ENCODE peak calls at places on chromosomes 6 and 20, in six cellular contexts. M, N, B, O, D and K are unnamed samples.

GRCh38 chr6:84546427-84546914 is 217.9 kb downstream of the TBX18 start:
- DNase-seq in M (no peak), N (no peak), B (no peak), O (no peak), D (no peak), K (no peak)

GRCh38 chr20:17635846-17636245 is 46.2 kb downstream of the RRBP1 start:
- DNase-seq in M (no peak), N (no peak), B (no peak), O (peak; percentile 25), D (no peak), K (peak; percentile 83)

GRCh38 chr6:112296122-112296521 is 41.8 kb upstream of the LAMA4 start:
- DNase-seq in M (no peak), N (no peak), B (peak; percentile 35), O (peak; percentile 67), D (no peak), K (no peak)

GRCh38 chr20:7883309-7883708 is 56.9 kb downstream of the HAO1 start:
- DNase-seq in M (no peak), N (no peak), B (no peak), O (no peak), D (no peak), K (no peak)

GRCh38 chr6:72617721-72618120 is 4.1 kb upstream of the KCNQ5 start:
- DNase-seq in M (no peak), N (no peak), B (no peak), O (no peak), D (no peak), K (no peak)

GRCh38 chr6:98636941-98637340 is 197.4 kb upstream of the POU3F2 start:
- DNase-seq in M (no peak), N (no peak), B (no peak), O (no peak), D (no peak), K (no peak)

GRCh38 chr6:142926494-142927273 is 18.3 kb downstream of the HIVEP2 start:
- DNase-seq in M (peak; percentile 92), N (peak; percentile 93), B (peak; percentile 74), O (peak; percentile 90), D (peak; percentile 83), K (peak; percentile 89)

GRCh38 chr6:125546827-125547226 is 202.6 kb upstream of the HEY2 start:
- DNase-seq in M (no peak), N (no peak), B (peak; percentile 26), O (peak; percentile 1), D (peak; percentile 33), K (no peak)

GRCh38 chr6:22079788-22080187 is 217.0 kb downstream of the PRL start:
- DNase-seq in M (no peak), N (no peak), B (no peak), O (peak; percentile 78), D (no peak), K (no peak)

GRCh38 chr6:102075539-102075938 is 682.0 kb downstream of the GRIK2 start:
- DNase-seq in M (no peak), N (no peak), B (peak; percentile 40), O (peak; percentile 19), D (no peak), K (no peak)

DNA sequence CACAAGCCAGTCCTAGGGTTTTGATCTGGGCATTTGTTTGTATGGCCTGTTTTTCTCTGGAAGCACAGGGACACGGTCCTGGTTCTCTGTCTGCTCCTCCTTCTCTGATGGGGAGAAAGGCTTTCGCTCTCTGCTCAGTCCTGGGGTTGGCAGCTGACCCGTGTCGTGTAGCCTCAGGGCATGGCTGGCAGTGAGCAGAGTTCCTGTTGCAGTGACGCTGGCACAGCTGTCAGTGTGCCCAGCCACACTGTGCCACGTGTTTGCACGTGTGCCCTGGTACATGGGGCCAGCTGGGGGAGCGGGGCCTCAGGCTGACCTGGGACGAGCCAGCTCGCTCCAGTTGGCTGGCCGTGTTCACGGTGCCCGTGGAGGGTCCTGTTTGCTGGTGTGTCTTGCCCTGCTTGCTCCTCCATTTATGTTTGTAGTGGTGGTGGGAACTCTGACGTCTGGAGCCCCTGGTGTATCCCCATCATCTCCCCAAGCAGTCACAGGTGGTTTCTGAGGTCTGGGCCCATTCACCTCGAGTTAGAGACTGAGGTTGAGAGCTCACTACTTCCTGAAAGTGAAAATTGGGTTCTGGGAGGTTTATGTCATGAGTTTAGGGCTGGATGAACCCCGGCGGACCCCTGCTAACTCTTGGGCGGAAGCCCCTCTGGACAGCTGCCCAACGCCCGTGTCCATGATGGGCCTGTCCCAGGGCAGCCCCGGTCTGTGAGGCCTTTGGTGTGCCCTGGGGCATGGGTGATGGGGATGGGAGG is 10.2 kb upstream of the DNAJC5 start:
- DNase-seq in M (peak; percentile 59), N (no peak), B (no peak), O (no peak), D (no peak), K (no peak)
- TF ChIP-seq POLR2A in M (peak; percentile 7), N (no peak), B (no peak), O (no peak), D (no peak), K (no peak)

GRCh38 chr20:64056639-64056888 is 6.4 kb upstream of the TCEA2 start:
- DNase-seq in M (peak; percentile 62), N (no peak), B (no peak), O (no peak), D (no peak), K (peak; percentile 46)

GRCh38 chr20:64056889-64057627 is 5.9 kb upstream of the TCEA2 start:
- DNase-seq in M (no peak), N (no peak), B (no peak), O (no peak), D (no peak), K (no peak)

GRCh38 chr20:64057628-64058498 is 5.1 kb upstream of the TCEA2 start:
- DNase-seq in M (peak; percentile 85), N (peak; percentile 81), B (peak; percentile 69), O (peak; percentile 40), D (peak; percentile 83), K (peak; percentile 69)

GRCh38 chr20:64055396-64055892 is 6.0 kb upstream of the SOX18 start:
- DNase-seq in M (no peak), N (no peak), B (no peak), O (no peak), D (no peak), K (no peak)

GRCh38 chr20:64055893-64056638 is 6.6 kb upstream of the SOX18 start:
- DNase-seq in M (peak; percentile 85), N (no peak), B (peak; percentile 44), O (peak; percentile 19), D (no peak), K (no peak)
- TF ChIP-seq CTCF in M (no peak), N (no peak), B (no peak), O (no peak), D (no peak), K (no peak)

GRCh38 chr20:62134735-62135231 is 8.4 kb downstream of the PSMA7 start:
- DNase-seq in M (no peak), N (no peak), B (no peak), O (peak; percentile 35), D (peak; percentile 43), K (peak; percentile 73)

GRCh38 chr20:62135573-62136266 is 7.5 kb downstream of the PSMA7 start:
- DNase-seq in M (no peak), N (no peak), B (no peak), O (no peak), D (no peak), K (no peak)

GRCh38 chr20:62133051-62133845 is 9.9 kb downstream of the PSMA7 start:
- DNase-seq in M (peak; percentile 59), N (no peak), B (no peak), O (no peak), D (no peak), K (no peak)

GRCh38 chr20:62132421-62132820 is 10.1 kb downstream of the LSM14B start:
- DNase-seq in M (peak; percentile 56), N (no peak), B (no peak), O (no peak), D (no peak), K (no peak)

GRCh38 chr20:62133864-62134263 is 9.3 kb downstream of the PSMA7 start:
- DNase-seq in M (no peak), N (no peak), B (no peak), O (no peak), D (no peak), K (no peak)
- TF ChIP-seq POLR2A in M (no peak), N (no peak), B (no peak), O (no peak), D (no peak), K (no peak)

DNA sequence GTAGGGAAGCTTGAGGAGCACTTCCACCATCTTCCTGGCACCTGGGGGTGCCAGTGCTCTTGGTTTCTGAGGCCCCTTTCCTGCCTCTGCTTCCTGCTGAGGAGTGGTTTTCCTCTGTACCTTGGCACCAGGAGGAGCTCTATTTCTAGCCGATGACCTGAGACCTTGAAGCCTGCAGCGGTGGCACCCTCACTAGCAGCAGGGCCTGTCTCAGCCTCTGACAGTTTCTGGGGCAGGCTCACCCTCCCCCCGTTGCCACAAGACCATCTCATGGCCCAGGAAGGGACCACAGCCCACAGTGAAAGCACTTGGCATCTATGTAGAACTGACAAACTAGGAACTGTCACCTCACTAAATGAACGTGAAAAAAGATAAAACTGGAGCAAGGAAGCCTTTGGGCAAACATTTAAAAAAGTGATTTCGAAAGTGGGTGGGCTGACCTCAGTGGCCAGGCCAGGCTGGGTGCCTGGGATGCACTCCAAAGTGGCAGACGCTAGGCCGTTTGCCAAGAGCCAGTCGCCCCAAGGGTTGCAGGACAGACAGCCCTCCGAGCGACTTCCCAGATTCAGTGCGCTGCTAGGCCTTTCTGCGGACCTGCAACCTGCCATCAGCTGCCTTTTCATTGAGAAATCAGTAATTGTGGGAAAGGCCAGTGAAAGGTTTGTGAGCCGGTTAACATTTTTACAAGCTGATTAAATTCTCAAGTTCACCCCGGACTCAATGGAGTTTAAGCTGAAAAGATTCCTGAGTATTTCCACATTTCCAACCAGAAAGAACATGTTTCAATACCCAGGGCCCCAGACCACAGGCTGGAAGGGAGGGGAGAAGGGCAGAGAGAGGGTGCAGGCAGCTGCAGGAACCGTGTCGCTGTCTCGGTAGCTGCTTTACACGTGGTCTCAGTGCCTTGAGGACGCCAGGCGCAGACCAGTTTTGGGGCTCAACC is 303.7 kb downstream of the ESR1 start:
- DNase-seq in M (peak; percentile 71), N (no peak), B (no peak), O (no peak), D (no peak), K (peak; percentile 70)
- TF ChIP-seq CTCF in M (no peak), N (no peak), B (no peak), O (no peak), D (no peak), K (no peak)

GRCh38 chr6:32980488-32981038 is 12.2 kb downstream of the BRD2 start:
- DNase-seq in M (no peak), N (no peak), B (no peak), O (no peak), D (no peak), K (no peak)
- TF ChIP-seq POLR2A in M (no peak), N (no peak), B (no peak), O (no peak), D (no peak), K (no peak)

GRCh38 chr20:42041000-42041565 is 422.9 kb upstream of the CHD6 start:
- DNase-seq in M (no peak), N (no peak), B (no peak), O (no peak), D (no peak), K (no peak)
- TF ChIP-seq CTCF in M (no peak), N (no peak), B (no peak), O (no peak), D (no peak), K (peak; percentile 22)